ENCODE peak calls at places on chromosomes 2 and 18, in nine cellular contexts. M is activated CD4-positive, alpha-beta T cell treated with anti-CD3 and anti-CD28 coated beads for 4 hours; P is D341Med; A is NCI-H1105; E is bronchial epithelial cell; N is suprapubic skin; D is NAMALWA; J is stimulated activated CD8-positive, alpha-beta memory T cell treated with anti-CD3 and anti-CD28 coated beads, Interleukin-4, amount 100 ng/mL, for 24 hours; Q is HEK293T. I is an unnamed sample.

GRCh38 chr2:236397681-236398080 is 133.5 kb upstream of the ASB18 start:
- DNase-seq in M (no peak), P (no peak), A (no peak), E (no peak), N (peak), D (no peak), J (no peak), Q (no peak), I (no peak)

GRCh38 chr18:76407681-76408080 is 87.4 kb downstream of the ZNF516 start:
- DNase-seq in M (no peak), P (no peak), A (no peak), E (no peak), N (no peak), D (no peak), J (no peak), Q (no peak), I (no peak)

GRCh38 chr2:145652992-145653545 is 1133.2 kb upstream of the ZEB2 start:
- DNase-seq in M (no peak), P (no peak), A (no peak), E (peak), N (no peak), D (no peak), J (no peak), Q (no peak), I (no peak)

GRCh38 chr2:77666251-77666980 is 144.2 kb upstream of the LRRTM4 start:
- DNase-seq in M (no peak), P (no peak), A (no peak), E (no peak), N (no peak), D (no peak), J (no peak), Q (no peak), I (no peak)

GRCh38 chr2:239688840-239689239 is 288.0 kb upstream of the HDAC4 start:
- DNase-seq in M (no peak), P (no peak), A (no peak), E (no peak), N (peak), D (no peak), J (no peak), Q (no peak), I (peak)

GRCh38 chr2:219496247-219496646 is 2.4 kb upstream of the GMPPA start:
- DNase-seq in M (no peak), P (no peak), A (no peak), E (no peak), N (no peak), D (no peak), J (no peak), Q (no peak), I (no peak)

GRCh38 chr2:37858197-37858711 is 66.8 kb upstream of the RMDN2 start:
- DNase-seq in M (no peak), P (no peak), A (no peak), E (no peak), N (no peak), D (no peak), J (no peak), Q (no peak), I (no peak)

GRCh38 chr2:11319939-11320338 is 24.5 kb downstream of the ROCK2 start:
- DNase-seq in M (no peak), P (no peak), A (no peak), E (no peak), N (no peak), D (no peak), J (no peak), Q (no peak), I (no peak)

GRCh38 chr18:76951600-76952247 is 129.4 kb downstream of the ZNF236 start:
- DNase-seq in M (no peak), P (no peak), A (no peak), E (no peak), N (no peak), D (no peak), J (no peak), Q (no peak), I (no peak)

GRCh38 chr2:61575447-61575859 is 37.3 kb upstream of the XPO1 start:
- DNase-seq in M (no peak), P (no peak), A (no peak), E (no peak), N (no peak), D (no peak), J (no peak), Q (no peak), I (no peak)

GRCh38 chr2:65070172-65070830 is 14.1 kb downstream of the CEP68 start:
- DNase-seq in M (no peak), P (no peak), A (no peak), E (peak), N (no peak), D (no peak), J (no peak), Q (no peak), I (peak)

GRCh38 chr2:100960688-100961087 is 41.4 kb upstream of the RPL31 start:
- DNase-seq in M (no peak), P (no peak), A (no peak), E (no peak), N (no peak), D (no peak), J (no peak), Q (no peak), I (no peak)

GRCh38 chr2:216308532-216308931 is 63.8 kb downstream of the MARCHF4 start:
- DNase-seq in M (no peak), P (no peak), A (no peak), E (no peak), N (no peak), D (no peak), J (no peak), Q (peak), I (no peak)

GRCh38 chr18:28511421-28511821 is 334.5 kb upstream of the CDH2 start:
- DNase-seq in M (no peak), P (no peak), A (no peak), E (peak), N (no peak), D (no peak), J (no peak), Q (no peak), I (no peak)

GRCh38 chr2:170087394-170087793 is 90.6 kb upstream of the MYO3B start:
- DNase-seq in M (no peak), P (no peak), A (no peak), E (peak), N (no peak), D (no peak), J (no peak), Q (no peak), I (no peak)

GRCh38 chr18:59571953-59572352 is 125.3 kb downstream of the CCBE1 start:
- DNase-seq in M (no peak), P (no peak), A (no peak), E (no peak), N (no peak), D (no peak), J (no peak), Q (no peak), I (no peak)

GRCh38 chr2:61588566-61588965 is 50.4 kb upstream of the XPO1 start:
- DNase-seq in M (no peak), P (no peak), A (no peak), E (no peak), N (no peak), D (no peak), J (no peak), Q (no peak), I (no peak)

GRCh38 chr2:5549061-5549601 is 143.1 kb upstream of the SOX11 start:
- DNase-seq in M (no peak), P (no peak), A (no peak), E (peak), N (no peak), D (no peak), J (no peak), Q (no peak), I (no peak)

GRCh38 chr2:56587456-56587855 is 403.7 kb downstream of the CCDC85A start:
- DNase-seq in M (no peak), P (no peak), A (no peak), E (no peak), N (no peak), D (no peak), J (no peak), Q (no peak), I (no peak)

GRCh38 chr2:208025814-208026184 is 472 bp upstream of the PLEKHM3 start:
- DNase-seq in M (peak), P (peak), A (no peak), E (no peak), N (no peak), D (no peak), J (peak), Q (peak), I (no peak)

GRCh38 chr2:23619941-23620340 is 235.0 kb downstream of the KLHL29 start:
- DNase-seq in M (no peak), P (no peak), A (no peak), E (no peak), N (no peak), D (no peak), J (no peak), Q (no peak), I (no peak)

GRCh38 chr2:120820885-120821279 is 85.2 kb downstream of the GLI2 start:
- DNase-seq in M (no peak), P (no peak), A (no peak), E (no peak), N (no peak), D (no peak), J (no peak), Q (no peak), I (no peak)

GRCh38 chr2:30205456-30205855 is 25.9 kb upstream of the LBH start:
- DNase-seq in M (no peak), P (no peak), A (no peak), E (no peak), N (no peak), D (no peak), J (no peak), Q (no peak), I (no peak)

GRCh38 chr2:161237397-161238263 is 70.6 kb upstream of the PSMD14 start:
- DNase-seq in M (peak), P (peak), A (no peak), E (peak), N (peak), D (peak), J (no peak), Q (no peak), I (peak)

GRCh38 chr2:122108186-122108585 is 352.7 kb downstream of the TSN start:
- DNase-seq in M (no peak), P (no peak), A (no peak), E (no peak), N (no peak), D (no peak), J (no peak), Q (no peak), I (no peak)

GRCh38 chr2:64225491-64225890 is 81.3 kb upstream of the PELI1 start:
- DNase-seq in M (peak), P (no peak), A (no peak), E (peak), N (no peak), D (no peak), J (no peak), Q (no peak), I (no peak)

GRCh38 chr2:46779447-46779941 is 136.1 kb downstream of the MCFD2 start:
- DNase-seq in M (no peak), P (no peak), A (no peak), E (peak), N (no peak), D (no peak), J (no peak), Q (no peak), I (no peak)

GRCh38 chr2:219520079-219520478 is 5.8 kb downstream of the ASIC4 start:
- DNase-seq in M (no peak), P (no peak), A (no peak), E (no peak), N (no peak), D (no peak), J (no peak), Q (no peak), I (no peak)

GRCh38 chr18:78713064-78713463 is 266.6 kb upstream of the SALL3 start:
- DNase-seq in M (no peak), P (no peak), A (no peak), E (no peak), N (peak), D (peak), J (no peak), Q (peak), I (no peak)

GRCh38 chr2:81097361-81097760 is 792.8 kb upstream of the LRRTM1 start:
- DNase-seq in M (no peak), P (no peak), A (no peak), E (no peak), N (no peak), D (no peak), J (no peak), Q (no peak), I (no peak)